ENCODE peak calls at places on chromosomes 11 and 22, in seven cellular contexts. One of them, this sample, is unnamed.
A peak's percentile ranks its signal among the peaks of the same experiment; 100 is the strongest.

GRCh38 chr11:109668973-109669634 is 247.1 kb downstream of the C11orf87 start:
- DNase-seq in right lobe of liver: no peak
- DNase-seq in breast epithelium: no peak
- DNase-seq in GM12878: no peak
- DNase-seq in heart left ventricle: no peak
- DNase-seq in adrenal gland: no peak
- DNase-seq in tibial nerve: no peak
- DNase-seq in this sample: no peak

GRCh38 chr11:128765571-128766530 is 72.0 kb downstream of the FLI1 start:
- DNase-seq in breast epithelium: no peak
- DNase-seq in heart left ventricle: no peak
- DNase-seq in tibial nerve: no peak
- DNase-seq in right lobe of liver: no peak
- DNase-seq in GM12878: no peak
- DNase-seq in adrenal gland: no peak
- DNase-seq in this sample: no peak

GRCh38 chr11:92397356-92397755 is 172.7 kb downstream of the FAT3 start:
- DNase-seq in breast epithelium: no peak
- DNase-seq in GM12878: no peak
- DNase-seq in adrenal gland: no peak
- DNase-seq in tibial nerve: no peak
- DNase-seq in right lobe of liver: no peak
- DNase-seq in heart left ventricle: no peak
- DNase-seq in this sample: no peak

GRCh38 chr11:45045692-45046471 is 95.2 kb upstream of the TP53I11 start:
- DNase-seq in right lobe of liver: peak; percentile 68
- DNase-seq in heart left ventricle: peak; percentile 70
- DNase-seq in tibial nerve: peak; percentile 50
- DNase-seq in adrenal gland: peak; percentile 47
- DNase-seq in breast epithelium: peak; percentile 68
- DNase-seq in GM12878: no peak
- DNase-seq in this sample: no peak

GRCh38 chr11:14886509-14886908 is 5.5 kb downstream of the CYP2R1 start:
- DNase-seq in GM12878: no peak
- DNase-seq in adrenal gland: no peak
- DNase-seq in right lobe of liver: no peak
- DNase-seq in breast epithelium: no peak
- DNase-seq in tibial nerve: no peak
- DNase-seq in heart left ventricle: no peak
- DNase-seq in this sample: no peak

GRCh38 chr11:130765369-130765768 is 150.9 kb downstream of the SNX19 start:
- DNase-seq in GM12878: no peak
- DNase-seq in breast epithelium: no peak
- DNase-seq in adrenal gland: no peak
- DNase-seq in tibial nerve: no peak
- DNase-seq in heart left ventricle: no peak
- DNase-seq in right lobe of liver: no peak
- DNase-seq in this sample: no peak

GRCh38 chr11:66183581-66184048 is 84.8 kb upstream of the RAB1B start:
- DNase-seq in right lobe of liver: no peak
- DNase-seq in adrenal gland: no peak
- DNase-seq in GM12878: no peak
- DNase-seq in tibial nerve: no peak
- DNase-seq in heart left ventricle: no peak
- DNase-seq in breast epithelium: no peak
- DNase-seq in this sample: no peak

GRCh38 chr22:40215266-40215665 is 37.5 kb downstream of the TNRC6B start:
- DNase-seq in heart left ventricle: no peak
- DNase-seq in adrenal gland: no peak
- DNase-seq in breast epithelium: no peak
- DNase-seq in tibial nerve: no peak
- DNase-seq in GM12878: no peak
- DNase-seq in right lobe of liver: no peak
- DNase-seq in this sample: no peak

GRCh38 chr22:40627612-40628011 is 8.9 kb downstream of the MRTFA start:
- DNase-seq in heart left ventricle: no peak
- DNase-seq in breast epithelium: no peak
- DNase-seq in tibial nerve: no peak
- DNase-seq in GM12878: no peak
- DNase-seq in adrenal gland: no peak
- DNase-seq in right lobe of liver: no peak
- DNase-seq in this sample: no peak

GRCh38 chr22:39153220-39153860 is 860 bp upstream of the CBX7 start:
- DNase-seq in heart left ventricle: no peak
- DNase-seq in GM12878: no peak
- DNase-seq in right lobe of liver: no peak
- DNase-seq in adrenal gland: peak; percentile 43
- DNase-seq in breast epithelium: peak; percentile 50
- DNase-seq in tibial nerve: peak; percentile 21
- DNase-seq in this sample: no peak

GRCh38 chr11:118622376-118623290 is 15.2 kb downstream of the PHLDB1 start:
- DNase-seq in adrenal gland: peak; percentile 75
- DNase-seq in right lobe of liver: no peak
- DNase-seq in breast epithelium: peak; percentile 82
- DNase-seq in heart left ventricle: peak; percentile 88
- DNase-seq in GM12878: no peak
- DNase-seq in tibial nerve: no peak
- DNase-seq in this sample: peak; percentile 30

GRCh38 chr11:117219001-117219400 is 12.9 kb downstream of the PCSK7 start:
- DNase-seq in adrenal gland: no peak
- DNase-seq in right lobe of liver: no peak
- DNase-seq in heart left ventricle: no peak
- DNase-seq in tibial nerve: no peak
- DNase-seq in GM12878: no peak
- DNase-seq in breast epithelium: peak; percentile 14
- DNase-seq in this sample: no peak

GRCh38 chr11:72349616-72350218 is 84.6 kb downstream of the CLPB start:
- DNase-seq in GM12878: no peak
- DNase-seq in adrenal gland: peak; percentile 33
- DNase-seq in tibial nerve: no peak
- DNase-seq in breast epithelium: no peak
- DNase-seq in heart left ventricle: peak; percentile 76
- DNase-seq in right lobe of liver: no peak
- DNase-seq in this sample: no peak

GRCh38 chr11:13229675-13230359 is 47.8 kb upstream of the BMAL1 start:
- DNase-seq in GM12878: no peak
- DNase-seq in adrenal gland: no peak
- DNase-seq in right lobe of liver: no peak
- DNase-seq in tibial nerve: no peak
- DNase-seq in heart left ventricle: no peak
- DNase-seq in breast epithelium: no peak
- DNase-seq in this sample: no peak

GRCh38 chr11:79414644-79415317 is 26.0 kb downstream of the TENM4 start:
- DNase-seq in heart left ventricle: peak; percentile 29
- DNase-seq in tibial nerve: no peak
- DNase-seq in adrenal gland: peak; percentile 73
- DNase-seq in right lobe of liver: no peak
- DNase-seq in GM12878: no peak
- DNase-seq in breast epithelium: no peak
- DNase-seq in this sample: peak; percentile 66

GRCh38 chr11:44813401-44813800 is 86.6 kb downstream of the TSPAN18 start:
- DNase-seq in tibial nerve: no peak
- DNase-seq in right lobe of liver: no peak
- DNase-seq in adrenal gland: no peak
- DNase-seq in breast epithelium: no peak
- DNase-seq in heart left ventricle: peak; percentile 83
- DNase-seq in GM12878: no peak
- DNase-seq in this sample: no peak

GRCh38 chr11:26930518-26931247 is 63.2 kb upstream of the FIBIN start:
- DNase-seq in breast epithelium: no peak
- DNase-seq in tibial nerve: no peak
- DNase-seq in GM12878: no peak
- DNase-seq in adrenal gland: no peak
- DNase-seq in heart left ventricle: no peak
- DNase-seq in right lobe of liver: no peak
- DNase-seq in this sample: no peak

GRCh38 chr11:10933455-10934292 is 75.8 kb upstream of the ZBED5 start:
- DNase-seq in GM12878: peak; percentile 39
- DNase-seq in tibial nerve: peak; percentile 82
- DNase-seq in adrenal gland: peak; percentile 88
- DNase-seq in breast epithelium: peak; percentile 93
- DNase-seq in right lobe of liver: peak; percentile 85
- DNase-seq in heart left ventricle: peak; percentile 91
- DNase-seq in this sample: peak; percentile 93

GRCh38 chr11:121452609-121453150 is at the start of gene SORL1-AS1:
- DNase-seq in GM12878: no peak
- DNase-seq in right lobe of liver: no peak
- DNase-seq in heart left ventricle: no peak
- DNase-seq in adrenal gland: no peak
- DNase-seq in breast epithelium: no peak
- DNase-seq in tibial nerve: no peak
- DNase-seq in this sample: no peak

GRCh38 chr11:19938866-19939265 is 221.4 kb downstream of the DBX1 start:
- DNase-seq in GM12878: no peak
- DNase-seq in right lobe of liver: no peak
- DNase-seq in breast epithelium: no peak
- DNase-seq in adrenal gland: no peak
- DNase-seq in tibial nerve: no peak
- DNase-seq in heart left ventricle: no peak
- DNase-seq in this sample: no peak
- H3K36me3 ChIP-seq in GM12878: no peaks in the 10 kb centered on the region
- H3K36me3 ChIP-seq in right lobe of liver: peaks cover 4% of the 10 kb centered on the region
- H3K36me3 ChIP-seq in breast epithelium: no peaks in the 10 kb centered on the region
- H3K36me3 ChIP-seq in adrenal gland: no peaks in the 10 kb centered on the region
- H3K36me3 ChIP-seq in tibial nerve: peaks cover 51% of the 10 kb centered on the region
- H3K36me3 ChIP-seq in heart left ventricle: peaks cover 4% of the 10 kb centered on the region
- H3K36me3 ChIP-seq in this sample: no peaks in the 10 kb centered on the region

GRCh38 chr11:69975822-69976221 is 102.3 kb upstream of the ANO1 start:
- DNase-seq in right lobe of liver: no peak
- DNase-seq in GM12878: no peak
- DNase-seq in tibial nerve: no peak
- DNase-seq in breast epithelium: no peak
- DNase-seq in adrenal gland: no peak
- DNase-seq in heart left ventricle: no peak
- DNase-seq in this sample: no peak
- H3K4me3 ChIP-seq in right lobe of liver: no peak overlapping the region
- H3K4me3 ChIP-seq in GM12878: no peak overlapping the region
- H3K4me3 ChIP-seq in tibial nerve: no peak overlapping the region
- H3K4me3 ChIP-seq in breast epithelium: no peak overlapping the region
- H3K4me3 ChIP-seq in adrenal gland: no peak overlapping the region
- H3K4me3 ChIP-seq in heart left ventricle: no peak overlapping the region
- H3K4me3 ChIP-seq in this sample: no peak overlapping the region

GRCh38 chr11:73872746-73873412 is 3.8 kb downstream of the COA4 start:
- DNase-seq in heart left ventricle: no peak
- DNase-seq in breast epithelium: no peak
- DNase-seq in right lobe of liver: no peak
- DNase-seq in adrenal gland: no peak
- DNase-seq in tibial nerve: no peak
- DNase-seq in GM12878: no peak
- DNase-seq in this sample: no peak

GRCh38 chr11:73866586-73866996 is 10.1 kb downstream of the COA4 start:
- DNase-seq in tibial nerve: no peak
- DNase-seq in heart left ventricle: peak; percentile 61
- DNase-seq in right lobe of liver: no peak
- DNase-seq in GM12878: no peak
- DNase-seq in breast epithelium: no peak
- DNase-seq in adrenal gland: peak; percentile 65
- DNase-seq in this sample: no peak

GRCh38 chr11:73870261-73870660 is 6.4 kb downstream of the COA4 start:
- DNase-seq in tibial nerve: no peak
- DNase-seq in heart left ventricle: no peak
- DNase-seq in adrenal gland: no peak
- DNase-seq in breast epithelium: no peak
- DNase-seq in right lobe of liver: no peak
- DNase-seq in GM12878: no peak
- DNase-seq in this sample: no peak

GRCh38 chr11:73866095-73866579 is 10.5 kb downstream of the COA4 start:
- DNase-seq in adrenal gland: peak; percentile 38
- DNase-seq in breast epithelium: no peak
- DNase-seq in heart left ventricle: no peak
- DNase-seq in right lobe of liver: no peak
- DNase-seq in GM12878: no peak
- DNase-seq in tibial nerve: no peak
- DNase-seq in this sample: peak; percentile 25

DNA sequence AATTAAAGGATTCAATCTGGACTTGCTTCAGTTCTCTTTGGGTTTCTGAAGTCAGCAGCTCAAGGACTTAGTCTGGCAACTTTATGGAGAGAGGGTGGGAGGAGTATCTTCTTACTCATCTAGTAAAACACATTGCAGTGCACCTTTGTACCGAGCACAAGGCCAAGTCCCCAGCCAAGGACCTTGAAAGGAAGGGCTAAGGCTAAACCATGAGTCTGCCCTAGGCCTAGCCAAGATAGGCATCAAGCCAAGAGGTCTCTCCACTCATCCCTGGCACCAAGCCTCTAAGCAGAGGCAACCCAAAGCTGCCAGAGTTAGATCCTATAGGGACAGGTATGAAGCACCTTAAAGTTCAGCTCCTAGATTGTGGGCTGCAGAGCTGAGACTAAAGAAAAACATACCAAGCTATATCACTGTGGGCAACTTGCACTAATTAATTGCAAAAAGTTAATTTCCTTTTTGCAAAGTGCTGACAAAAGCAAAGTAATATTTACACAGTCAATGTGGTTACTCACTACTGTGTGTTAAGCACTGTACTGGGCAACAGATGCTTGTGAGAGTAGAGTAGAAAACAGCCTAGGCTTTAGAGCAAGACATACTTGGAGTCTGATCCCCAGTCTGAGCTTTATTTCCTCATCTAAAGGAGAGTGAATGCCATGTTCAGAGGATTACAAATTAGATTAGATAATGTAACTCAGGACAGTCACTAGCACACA is 7.3 kb downstream of the COA4 start:
- DNase-seq in heart left ventricle: no peak
- DNase-seq in tibial nerve: no peak
- DNase-seq in adrenal gland: peak; percentile 58
- DNase-seq in GM12878: no peak
- DNase-seq in breast epithelium: no peak
- DNase-seq in right lobe of liver: no peak
- DNase-seq in this sample: no peak
- TF ChIP-seq POLR2A in heart left ventricle: no peak
- TF ChIP-seq POLR2A in tibial nerve: no peak
- TF ChIP-seq POLR2A in adrenal gland: no peak
- TF ChIP-seq POLR2A in GM12878: peak; percentile 15
- TF ChIP-seq POLR2A in breast epithelium: no peak
- TF ChIP-seq POLR2A in right lobe of liver: no peak
- TF ChIP-seq POLR2A in this sample: no peak

GRCh38 chr11:4134844-4135243 is 40.2 kb downstream of the RRM1 start:
- DNase-seq in right lobe of liver: no peak
- DNase-seq in heart left ventricle: no peak
- DNase-seq in GM12878: no peak
- DNase-seq in breast epithelium: no peak
- DNase-seq in tibial nerve: no peak
- DNase-seq in adrenal gland: no peak
- DNase-seq in this sample: no peak

GRCh38 chr11:4140067-4140636 is 45.6 kb downstream of the RRM1 start:
- DNase-seq in breast epithelium: no peak
- DNase-seq in tibial nerve: no peak
- DNase-seq in adrenal gland: no peak
- DNase-seq in heart left ventricle: no peak
- DNase-seq in right lobe of liver: no peak
- DNase-seq in GM12878: no peak
- DNase-seq in this sample: no peak
- H3K36me3 ChIP-seq in breast epithelium: peaks cover 6% of the 10 kb centered on the region
- H3K36me3 ChIP-seq in tibial nerve: peaks cover 79% of the 10 kb centered on the region
- H3K36me3 ChIP-seq in adrenal gland: peaks cover 7% of the 10 kb centered on the region
- H3K36me3 ChIP-seq in heart left ventricle: peaks cover 14% of the 10 kb centered on the region
- H3K36me3 ChIP-seq in right lobe of liver: peaks cover 2% of the 10 kb centered on the region
- H3K36me3 ChIP-seq in GM12878: peaks cover 2% of the 10 kb centered on the region
- H3K36me3 ChIP-seq in this sample: no peaks in the 10 kb centered on the region

GRCh38 chr11:85795712-85796487 is 15.0 kb downstream of the SYTL2 start:
- DNase-seq in tibial nerve: no peak
- DNase-seq in GM12878: no peak
- DNase-seq in right lobe of liver: no peak
- DNase-seq in adrenal gland: no peak
- DNase-seq in breast epithelium: no peak
- DNase-seq in heart left ventricle: no peak
- DNase-seq in this sample: no peak
- H3K4me3 ChIP-seq in tibial nerve: no peak overlapping the region
- H3K4me3 ChIP-seq in GM12878: no peak overlapping the region
- H3K4me3 ChIP-seq in right lobe of liver: no peak overlapping the region
- H3K4me3 ChIP-seq in adrenal gland: no peak overlapping the region
- H3K4me3 ChIP-seq in breast epithelium: no peak overlapping the region
- H3K4me3 ChIP-seq in heart left ventricle: no peak overlapping the region
- H3K4me3 ChIP-seq in this sample: no peak overlapping the region

This sample was measured in ovary.